ENCODE peak calls at places on chromosomes 16 and 17, in four cellular contexts. C is breast epithelium, B is dorsolateral prefrontal cortex, O is GM12865. J is an unnamed sample.

GRCh38 chr17:17146791-17147406 is 59.2 kb downstream of the PLD6 start:
- DNase-seq in B (no peak), C (no peak), O (peak), J (no peak)

GRCh38 chr17:11506635-11507034 is 91.6 kb upstream of the DNAH9 start:
- DNase-seq in C (no peak), O (peak), B (no peak), J (peak)

GRCh38 chr17:35188111-35188510 is 6.1 kb downstream of the SLC35G3 start:
- DNase-seq in B (no peak), O (no peak), C (no peak), J (no peak)

GRCh38 chr17:42459983-42460300 is 1.3 kb downstream of the ATP6V0A1 start:
- DNase-seq in B (no peak), C (no peak), O (peak), J (peak)

GRCh38 chr17:29007456-29008455 is 1.9 kb upstream of the SEZ6 start:
- DNase-seq in B (no peak), O (no peak), C (no peak), J (no peak)

GRCh38 chr17:28279411-28279810 is 39.6 kb upstream of the TMEM97 start:
- DNase-seq in B (no peak), O (no peak), C (no peak), J (peak)

GRCh38 chr16:31499928-31500327 is 8.3 kb downstream of the RUSF1 start:
- DNase-seq in B (no peak), C (no peak), O (no peak), J (no peak)

GRCh38 chr17:15384142-15384803 is 42.9 kb upstream of the TEKT3 start:
- DNase-seq in C (no peak), O (no peak), B (no peak), J (no peak)

GRCh38 chr17:74763565-74764387 is 12.4 kb downstream of the NAT9 start:
- DNase-seq in C (no peak), O (no peak), B (no peak), J (no peak)

GRCh38 chr17:56842577-56842976 is 8.6 kb downstream of the DGKE start:
- DNase-seq in B (no peak), C (no peak), O (no peak), J (no peak)

GRCh38 chr17:42414782-42415409 is 8.2 kb downstream of the CAVIN1 start:
- DNase-seq in B (no peak), C (no peak), O (peak), J (no peak)

GRCh38 chr16:11308493-11309283 is 27.6 kb upstream of the PRM1 start:
- DNase-seq in B (no peak), O (peak), C (no peak), J (no peak)

GRCh38 chr16:8952281-8952751 is 11.4 kb downstream of the USP7 start:
- DNase-seq in C (no peak), O (no peak), B (no peak), J (no peak)

GRCh38 chr16:71600822-71601221 is 23.9 kb upstream of the TAT start:
- DNase-seq in C (no peak), B (no peak), O (no peak), J (no peak)

GRCh38 chr17:7686221-7687071 is 844 bp downstream of the TP53 start:
- DNase-seq in O (peak), B (peak), C (peak), J (peak)

GRCh38 chr16:46947900-46948547 is 25.4 kb downstream of the DNAJA2 start:
- DNase-seq in C (no peak), O (peak), B (no peak), J (peak)

GRCh38 chr16:71474864-71475263 is 12.8 kb upstream of the ZNF23 start:
- DNase-seq in O (no peak), B (no peak), C (no peak), J (peak)

GRCh38 chr17:62092784-62093183 is 27.7 kb upstream of the MED13 start:
- DNase-seq in C (no peak), O (no peak), B (no peak), J (no peak)

DNA sequence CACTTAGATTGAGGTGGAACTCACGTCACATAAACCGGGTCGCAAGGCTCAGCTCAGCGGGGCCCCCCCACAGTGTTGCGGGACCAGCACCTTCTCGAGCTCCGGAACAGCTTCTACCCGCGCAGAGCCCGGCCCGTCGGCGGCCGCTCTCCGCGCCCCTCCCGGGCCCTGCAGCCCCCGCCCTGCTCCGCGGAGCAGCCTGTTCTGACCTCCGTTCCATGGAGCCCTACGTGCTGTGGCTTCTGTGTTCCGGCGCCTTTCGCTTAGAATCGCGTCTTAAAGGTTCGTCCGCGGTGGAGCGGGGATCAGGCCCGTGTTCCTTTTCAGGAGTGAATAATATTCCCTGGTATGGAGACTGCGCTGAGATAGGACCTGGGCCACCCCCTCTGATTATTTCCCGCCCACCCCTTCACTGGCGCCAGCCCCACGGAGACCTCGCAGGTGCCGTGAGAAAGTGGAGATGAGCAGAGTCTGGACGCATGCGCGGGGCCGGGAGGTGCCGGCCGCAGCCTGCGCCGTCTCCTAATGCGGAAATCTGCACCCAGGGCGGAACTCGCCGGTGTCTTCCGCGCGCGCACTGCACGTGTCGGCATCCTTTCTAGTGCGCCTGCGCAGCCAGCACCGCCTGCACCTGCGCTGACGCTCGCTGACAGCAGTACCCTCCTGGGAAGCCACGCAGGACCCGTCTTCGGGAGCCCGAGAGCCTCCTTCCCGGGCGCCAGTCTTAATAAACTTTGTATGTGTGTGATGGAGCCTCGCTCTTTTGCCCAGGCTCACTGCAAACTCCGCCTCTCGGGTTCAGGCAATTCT is 30.9 kb downstream of the ZNF778 start:
- DNase-seq in C (peak), O (no peak), B (no peak), J (no peak)
- H3K4me3 ChIP-seq in C (peak), O (no peak), B (peak), J (no peak)

GRCh38 chr17:48479014-48479402 is 49.0 kb upstream of the SKAP1 start:
- DNase-seq in O (no peak), B (no peak), C (no peak), J (no peak)

GRCh38 chr17:48483004-48483403 is 47.8 kb downstream of the HOXB1 start:
- DNase-seq in O (no peak), C (no peak), B (no peak), J (no peak)

GRCh38 chr17:48483471-48484131 is 47.2 kb downstream of the HOXB1 start:
- DNase-seq in C (no peak), O (peak), B (no peak), J (peak)

GRCh38 chr17:48477235-48477634 is 47.2 kb upstream of the SKAP1 start:
- DNase-seq in B (no peak), O (no peak), C (no peak), J (no peak)

GRCh38 chr17:48478224-48479013 is 48.4 kb upstream of the SKAP1 start:
- DNase-seq in C (no peak), B (no peak), O (peak), J (peak)
- TF ChIP-seq CTCF in C (no peak), B (no peak), O (no peak), J (peak)

GRCh38 chr16:58201163-58201562 is 3.3 kb upstream of the CSNK2A2 start:
- DNase-seq in B (no peak), C (no peak), O (no peak), J (no peak)
- H3K4me3 ChIP-seq in B (no peak), C (no peak), O (no peak), J (no peak)

GRCh38 chr16:81316176-81316496 is 1.4 kb downstream of the GAN start:
- DNase-seq in B (no peak), C (no peak), O (no peak), J (no peak)

GRCh38 chr16:81313731-81314602 is 795 bp upstream of the GAN start:
- DNase-seq in B (no peak), O (peak), C (no peak), J (no peak)

GRCh38 chr16:81318711-81319110 is 3.9 kb downstream of the GAN start:
- DNase-seq in C (no peak), O (no peak), B (no peak), J (no peak)

GRCh38 chr16:81314603-81315270 is at the start of gene GAN:
- DNase-seq in C (peak), O (peak), B (peak), J (peak)

DNA sequence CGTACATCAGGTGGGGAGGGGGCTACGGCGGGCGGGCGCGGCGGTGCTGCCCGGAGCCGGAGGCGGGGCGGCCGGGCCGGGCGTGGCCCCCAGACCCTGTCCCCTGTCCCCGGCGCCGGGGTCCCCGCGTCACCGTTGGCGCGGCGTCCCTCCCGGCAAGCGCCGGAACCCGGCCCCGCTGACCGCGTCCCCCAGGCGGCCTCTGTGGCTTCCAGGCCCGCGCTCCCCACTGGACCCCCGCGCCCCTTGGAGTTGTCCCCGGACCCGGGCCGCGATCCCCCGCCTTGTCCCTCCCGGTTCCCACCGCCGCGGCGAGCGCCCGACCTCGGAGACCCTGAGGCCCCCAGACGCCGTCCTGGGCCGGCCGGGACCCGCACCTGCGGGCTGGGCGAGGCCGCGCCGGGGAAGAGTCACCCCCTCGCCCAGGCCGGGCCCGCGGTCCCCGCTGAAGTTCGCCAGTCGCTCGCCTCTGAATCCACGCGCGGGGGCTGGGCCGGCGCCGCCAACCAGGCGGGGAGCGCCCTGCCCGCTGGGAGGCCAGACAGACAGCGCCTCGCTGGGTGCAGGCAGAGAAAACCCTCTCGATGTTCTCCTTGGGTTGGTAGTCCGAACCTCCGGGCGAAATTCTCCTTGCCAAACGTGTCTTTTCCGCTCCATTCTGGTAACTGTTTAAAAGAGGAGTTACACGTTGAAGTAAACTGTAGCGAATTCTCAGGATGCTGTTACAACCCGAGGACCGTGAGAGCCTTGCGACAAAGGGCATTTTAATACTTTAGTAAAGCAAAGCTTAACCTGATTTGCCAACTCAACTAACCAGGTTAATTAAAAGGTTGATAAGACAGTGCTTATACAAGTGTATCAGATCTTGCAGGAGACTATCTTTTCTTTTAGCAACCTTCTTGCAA is 761 bp downstream of the GAN start:
- DNase-seq in O (peak), C (peak), B (peak), J (peak)
- TF ChIP-seq CTCF in O (no peak), C (no peak), B (no peak), J (peak)

DNA sequence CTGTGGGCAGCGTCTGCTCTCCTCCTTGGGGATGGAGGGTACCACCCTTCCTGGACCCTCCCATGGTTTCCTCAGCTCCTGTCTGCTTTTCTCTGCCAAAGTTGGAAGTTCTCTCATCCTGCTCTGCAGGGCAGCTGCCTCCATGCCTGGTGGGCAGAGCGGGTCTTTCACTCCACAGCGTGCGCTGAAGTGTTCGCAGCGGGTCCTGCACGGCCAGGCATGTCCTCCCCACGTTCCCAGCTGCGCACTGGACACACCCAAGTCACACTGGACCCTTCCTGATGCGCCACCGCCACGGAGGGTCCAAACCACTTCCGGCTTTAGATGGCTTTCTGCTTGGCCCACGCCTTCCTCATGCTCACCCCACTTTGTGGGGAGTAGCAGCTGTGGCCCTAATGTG is 33.7 kb upstream of the NPTX1 start:
- DNase-seq in B (no peak), C (no peak), O (no peak), J (no peak)
- H3K4me3 ChIP-seq in B (no peak), C (no peak), O (no peak), J (no peak)